ENCODE peak calls at places on chromosomes 5 and 9, in eight cellular contexts. L, A, Q, P, O, N, C and K are unnamed samples.
A peak's percentile ranks its signal among the peaks of the same experiment; 100 is the strongest.

GRCh38 chr9:120524852-120525251 is 55.1 kb downstream of the CDK5RAP2 start:
- DNase-seq in A (no peak), C (peak; percentile 63), N (no peak), L (no peak), Q (no peak), P (no peak), O (no peak), K (no peak)

GRCh38 chr5:59061377-59061776 is 478.5 kb downstream of the RAB3C start:
- DNase-seq in L (no peak), C (no peak), Q (no peak), O (no peak), P (no peak), N (no peak), A (no peak), K (no peak)

GRCh38 chr5:170300361-170301013 is 2.9 kb upstream of the LCP2 start:
- DNase-seq in L (no peak), P (no peak), C (no peak), O (no peak), Q (no peak), N (no peak), A (no peak), K (no peak)

GRCh38 chr5:130323804-130324454 is 419.7 kb downstream of the CHSY3 start:
- DNase-seq in A (no peak), O (no peak), P (no peak), C (no peak), L (no peak), N (no peak), Q (no peak), K (no peak)

GRCh38 chr5:68054625-68055024 is 160.9 kb upstream of the PIK3R1 start:
- DNase-seq in Q (no peak), L (no peak), C (no peak), N (no peak), A (no peak), P (peak; percentile 50), O (no peak), K (no peak)

GRCh38 chr5:138470322-138471285 is 5.3 kb downstream of the EGR1 start:
- DNase-seq in C (no peak), P (peak; percentile 51), O (no peak), Q (no peak), L (no peak), N (no peak), A (no peak), K (no peak)

GRCh38 chr9:95330720-95331404 is 13.4 kb upstream of the FANCC start:
- DNase-seq in N (no peak), C (no peak), Q (no peak), L (no peak), O (no peak), A (no peak), P (no peak), K (no peak)

GRCh38 chr5:146796144-146796543 is 82.4 kb downstream of the PPP2R2B start:
- DNase-seq in L (no peak), P (no peak), N (no peak), O (no peak), Q (no peak), A (no peak), C (no peak), K (no peak)

GRCh38 chr5:39253211-39253610 is 33.8 kb upstream of the FYB1 start:
- DNase-seq in Q (no peak), N (no peak), A (no peak), L (no peak), C (no peak), O (no peak), P (no peak), K (no peak)

GRCh38 chr5:147617191-147617606 is 107.3 kb upstream of the DPYSL3 start:
- DNase-seq in O (no peak), C (no peak), L (no peak), P (no peak), Q (no peak), N (no peak), A (no peak), K (no peak)

GRCh38 chr5:14806452-14806851 is 65.1 kb downstream of the ANKH start:
- DNase-seq in N (peak; percentile 65), Q (no peak), L (no peak), P (no peak), O (peak; percentile 86), C (peak; percentile 35), A (peak; percentile 53), K (no peak)

GRCh38 chr5:177419045-177419444 is 7.4 kb upstream of the GRK6 start:
- DNase-seq in A (no peak), O (no peak), N (no peak), P (no peak), Q (no peak), C (no peak), L (no peak), K (no peak)

GRCh38 chr5:141514330-141515111 is 25.6 kb downstream of the PCDHGC5 start:
- DNase-seq in N (no peak), Q (no peak), C (peak; percentile 90), O (no peak), A (no peak), L (no peak), P (peak; percentile 75), K (no peak)

GRCh38 chr5:76602094-76602726 is 21.0 kb downstream of the F2RL2 start:
- DNase-seq in O (no peak), N (no peak), L (no peak), C (no peak), Q (no peak), A (no peak), P (no peak), K (no peak)

GRCh38 chr5:113693621-113694130 is 180.2 kb downstream of the YTHDC2 start:
- DNase-seq in A (no peak), L (no peak), O (no peak), Q (no peak), C (no peak), N (no peak), P (peak; percentile 4), K (no peak)

GRCh38 chr5:109053995-109054417 is 306.3 kb downstream of the FER start:
- DNase-seq in P (no peak), A (no peak), N (no peak), O (no peak), Q (no peak), L (no peak), C (no peak), K (no peak)

GRCh38 chr5:91955610-91956009 is 572.5 kb upstream of the ARRDC3 start:
- DNase-seq in P (no peak), A (no peak), N (peak; percentile 45), L (no peak), C (no peak), Q (no peak), O (peak; percentile 76), K (no peak)

GRCh38 chr9:3525088-3525835 is 539 bp downstream of the RFX3 start:
- DNase-seq in P (peak; percentile 73), A (no peak), L (peak; percentile 92), N (peak; percentile 22), Q (no peak), C (no peak), O (no peak), K (no peak)

GRCh38 chr5:160118349-160119141 is 705 bp downstream of the PWWP2A start:
- DNase-seq in P (no peak), C (peak; percentile 67), N (peak; percentile 52), O (peak; percentile 54), L (peak; percentile 93), Q (peak; percentile 41), A (peak; percentile 56), K (peak; percentile 54)

GRCh38 chr5:135367554-135367953 is 31.5 kb downstream of the MACROH2A1 start:
- DNase-seq in Q (no peak), A (no peak), N (no peak), L (peak; percentile 38), O (no peak), C (peak; percentile 12), P (no peak), K (no peak)

GRCh38 chr5:135367070-135367469 is 32.0 kb downstream of the MACROH2A1 start:
- DNase-seq in C (no peak), O (no peak), P (no peak), A (no peak), N (no peak), L (no peak), Q (no peak), K (no peak)

GRCh38 chr5:135372654-135373381 is 26.2 kb downstream of the MACROH2A1 start:
- DNase-seq in C (no peak), P (no peak), L (peak; percentile 42), Q (no peak), A (no peak), O (no peak), N (no peak), K (no peak)

GRCh38 chr5:135371738-135372232 is 27.2 kb downstream of the MACROH2A1 start:
- DNase-seq in N (no peak), O (no peak), L (no peak), Q (no peak), P (no peak), A (no peak), C (no peak), K (no peak)

GRCh38 chr5:135369952-135370351 is 29.1 kb downstream of the MACROH2A1 start:
- DNase-seq in Q (no peak), P (no peak), A (no peak), N (no peak), L (peak; percentile 44), C (no peak), O (no peak), K (no peak)
- H3K27ac ChIP-seq in Q (no peak overlapping the region), P (no peak overlapping the region), A (no peak overlapping the region), N (no peak overlapping the region), L (no peak overlapping the region), C (no peak overlapping the region), O (no peak overlapping the region), K (no peak overlapping the region)

GRCh38 chr5:57311921-57312320 is 138.1 kb downstream of the GPBP1 start:
- DNase-seq in L (no peak), Q (no peak), P (no peak), N (no peak), C (no peak), A (no peak), O (no peak), K (no peak)
- H3K27ac ChIP-seq in L (no peak overlapping the region), Q (no peak overlapping the region), P (no peak overlapping the region), N (no peak overlapping the region), C (no peak overlapping the region), A (no peak overlapping the region), O (no peak overlapping the region), K (no peak overlapping the region)

GRCh38 chr9:69044226-69045219 is 9.0 kb downstream of the FXN start:
- DNase-seq in A (no peak), N (no peak), Q (no peak), P (peak; percentile 26), C (peak; percentile 66), L (no peak), O (peak; percentile 81), K (no peak)
- H3K27ac ChIP-seq in A (no peak overlapping the region), N (peak overlapping the region; percentile 64), Q (no peak overlapping the region), P (peak overlapping the region; percentile 63), C (peak overlapping the region; percentile 67), L (peak overlapping the region; percentile 1), O (no peak overlapping the region), K (no peak overlapping the region)

DNA sequence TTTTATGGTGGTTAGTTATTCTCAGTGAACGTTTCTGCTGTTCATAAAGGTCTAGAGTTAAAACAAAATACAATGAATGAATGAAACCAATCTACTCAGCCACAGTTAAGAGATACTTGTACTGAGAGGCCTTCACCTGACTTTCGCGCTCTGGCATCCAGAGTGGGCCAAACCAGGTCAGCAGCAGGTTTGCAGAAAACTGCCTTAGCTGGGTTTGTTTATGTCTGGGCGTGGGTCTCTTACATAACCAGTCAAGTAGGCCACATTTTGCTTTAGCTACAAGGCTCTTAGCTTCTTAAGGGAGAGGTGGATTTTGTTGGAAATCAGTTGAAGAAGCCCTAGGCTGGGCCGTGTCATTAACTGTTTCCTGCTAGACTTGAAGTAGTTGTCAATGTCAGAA is 200.3 kb downstream of the ARHGEF28 start:
- DNase-seq in N (no peak), P (no peak), Q (no peak), A (no peak), L (no peak), C (no peak), O (no peak), K (no peak)
- H3K27ac ChIP-seq in N (no peak overlapping the region), P (no peak overlapping the region), Q (no peak overlapping the region), A (no peak overlapping the region), L (no peak overlapping the region), C (no peak overlapping the region), O (no peak overlapping the region), K (no peak overlapping the region)